ENCODE peak calls at places on chromosomes 16 and 17, in four cellular contexts. L is esophagus muscularis mucosa, O is body of pancreas, W is HepG2. Q is an unnamed sample.

GRCh38 chr16:89092013-89092412 is 1.6 kb upstream of the ACSF3 start:
- DNase-seq in L (no peak), O (no peak), W (no peak), Q (no peak)

GRCh38 chr16:67544329-67544841 is 15.8 kb downstream of the RIPOR1 start:
- DNase-seq in L (peak; percentile 83), O (no peak), W (no peak), Q (no peak)

GRCh38 chr16:14310519-14310991 is 239.4 kb downstream of the MRTFB start:
- DNase-seq in L (no peak), O (no peak), W (peak; percentile 51), Q (no peak)

GRCh38 chr16:74107795-74108610 is 188.6 kb upstream of the PSMD7 start:
- DNase-seq in L (no peak), O (peak; percentile 77), W (peak; percentile 61), Q (peak; percentile 20)

GRCh38 chr17:3723188-3723555 is 531 bp upstream of the HASPIN start:
- DNase-seq in L (no peak), O (no peak), W (no peak), Q (no peak)

GRCh38 chr17:47224971-47225370 is 15.8 kb downstream of the MYL4 start:
- DNase-seq in L (no peak), O (no peak), W (no peak), Q (no peak)

GRCh38 chr17:35892091-35892637 is 12.0 kb upstream of the CCL5 start:
- DNase-seq in L (no peak), O (no peak), W (no peak), Q (no peak)

GRCh38 chr16:8631818-8632217 is 10.3 kb downstream of the METTL22 start:
- DNase-seq in L (no peak), O (no peak), W (no peak), Q (no peak)

GRCh38 chr17:55830699-55831098 is 79.8 kb downstream of the PCTP start:
- DNase-seq in L (no peak), O (no peak), W (no peak), Q (peak; percentile 18)

GRCh38 chr16:23026777-23027362 is 122.4 kb downstream of the USP31 start:
- DNase-seq in L (no peak), O (no peak), W (peak; percentile 37), Q (no peak)

GRCh38 chr17:75475144-75475835 is 18.9 kb downstream of the TMEM94 start:
- DNase-seq in L (no peak), O (no peak), W (no peak), Q (no peak)

GRCh38 chr17:56540791-56541190 is 52.7 kb upstream of the NOG start:
- DNase-seq in L (no peak), O (no peak), W (no peak), Q (no peak)

GRCh38 chr17:44144966-44145739 is 3.4 kb downstream of the HROB start:
- DNase-seq in L (no peak), O (no peak), W (no peak), Q (no peak)

GRCh38 chr16:17162560-17162959 is 308.2 kb downstream of the XYLT1 start:
- DNase-seq in L (no peak), O (no peak), W (no peak), Q (no peak)

GRCh38 chr17:30476726-30477082 is 504 bp upstream of the GOSR1 start:
- DNase-seq in L (no peak), O (no peak), W (peak; percentile 9), Q (no peak)

GRCh38 chr17:43356999-43357398 is 41.8 kb upstream of the ARL4D start:
- DNase-seq in L (no peak), O (no peak), W (no peak), Q (no peak)

GRCh38 chr17:30600830-30601494 is 123.8 kb downstream of the GOSR1 start:
- DNase-seq in L (no peak), O (peak; percentile 11), W (no peak), Q (peak; percentile 26)

GRCh38 chr16:81818514-81819304 is 39.6 kb downstream of the PLCG2 start:
- DNase-seq in L (no peak), O (no peak), W (no peak), Q (no peak)

GRCh38 chr17:6072157-6072556 is 2.0 kb downstream of the WSCD1 start:
- DNase-seq in L (no peak), O (no peak), W (no peak), Q (no peak)

GRCh38 chr17:42285346-42286050 is 2.8 kb upstream of the STAT5A start:
- DNase-seq in L (peak; percentile 42), O (no peak), W (no peak), Q (no peak)

GRCh38 chr17:47013341-47013740 is 34.3 kb upstream of the RPRML start:
- DNase-seq in L (no peak), O (no peak), W (no peak), Q (no peak)

GRCh38 chr16:14284371-14284770 is 213.3 kb downstream of the MRTFB start:
- DNase-seq in L (no peak), O (no peak), W (no peak), Q (no peak)

GRCh38 chr17:42118126-42118510 is 3.0 kb downstream of the KAT2A start:
- DNase-seq in L (no peak), O (no peak), W (no peak), Q (no peak)

GRCh38 chr16:57600952-57601580 is 27.4 kb upstream of the ADGRG1 start:
- DNase-seq in L (no peak), O (no peak), W (no peak), Q (no peak)

GRCh38 chr16:29820271-29820701 is at the start of gene MVP:
- DNase-seq in L (no peak), O (peak; percentile 84), W (no peak), Q (peak; percentile 76)

GRCh38 chr17:2438823-2439222 is 38.0 kb upstream of the MNT start:
- DNase-seq in L (no peak), O (no peak), W (no peak), Q (no peak)

GRCh38 chr16:68833251-68833650 is 10.1 kb upstream of the TANGO6 start:
- DNase-seq in L (no peak), O (no peak), W (no peak), Q (no peak)

GRCh38 chr17:42311240-42312034 is 23.1 kb downstream of the STAT5A start:
- DNase-seq in L (no peak), O (peak; percentile 84), W (peak; percentile 91), Q (peak; percentile 98)

GRCh38 chr17:31413871-31414589 is 22.6 kb downstream of the RAB11FIP4 start:
- DNase-seq in L (no peak), O (no peak), W (no peak), Q (no peak)

GRCh38 chr16:3866703-3867431 is 13.6 kb downstream of the CREBBP start:
- DNase-seq in L (no peak), O (no peak), W (no peak), Q (no peak)
- H3K4me1 ChIP-seq in L (peaks cover 98% of the 10 kb centered on the region), O (peaks cover 69% of the 10 kb centered on the region), W (peaks cover 17% of the 10 kb centered on the region), Q (peaks cover 53% of the 10 kb centered on the region)

GRCh38 chr16:51510416-51510815 is 359.3 kb upstream of the SALL1 start:
- DNase-seq in L (no peak), O (no peak), W (no peak), Q (no peak)
- TF ChIP-seq CTCF in L (no peak), O (no peak), W (no peak), Q (no peak)

GRCh38 chr16:1817276-1817589 is 9.4 kb downstream of the HAGH start:
- DNase-seq in L (no peak), O (no peak), W (no peak), Q (no peak)
- TF ChIP-seq POLR2A in L (no peak), O (no peak), W (no peak), Q (no peak)

GRCh38 chr17:7583253-7584109 is at the start of gene MPDU1:
- DNase-seq in L (peak; percentile 99), O (peak; percentile 97), W (peak; percentile 81), Q (peak; percentile 97)
- H3K4me1 ChIP-seq in L (peaks cover 90% of the 10 kb centered on the region), O (peaks cover 49% of the 10 kb centered on the region), W (peaks cover 55% of the 10 kb centered on the region), Q (peaks cover 44% of the 10 kb centered on the region)

GRCh38 chr16:2966803-2967184 is 2.4 kb upstream of the PAQR4 start:
- DNase-seq in L (no peak), O (peak; percentile 54), W (no peak), Q (peak; percentile 25)
- TF ChIP-seq CTCF in L (no peak), O (peak; percentile 31), W (no peak), Q (no peak)

GRCh38 chr17:78269893-78270490 is 38.6 kb downstream of the TMEM235 start:
- DNase-seq in L (no peak), O (no peak), W (no peak), Q (no peak)

GRCh38 chr17:78273813-78274212 is 42.4 kb downstream of the TMEM235 start:
- DNase-seq in L (no peak), O (no peak), W (no peak), Q (no peak)

GRCh38 chr17:78272914-78273258 is 41.5 kb downstream of the TMEM235 start:
- DNase-seq in L (no peak), O (no peak), W (no peak), Q (no peak)

GRCh38 chr17:78271419-78272160 is 40.2 kb downstream of the TMEM235 start:
- DNase-seq in L (no peak), O (no peak), W (no peak), Q (no peak)

DNA sequence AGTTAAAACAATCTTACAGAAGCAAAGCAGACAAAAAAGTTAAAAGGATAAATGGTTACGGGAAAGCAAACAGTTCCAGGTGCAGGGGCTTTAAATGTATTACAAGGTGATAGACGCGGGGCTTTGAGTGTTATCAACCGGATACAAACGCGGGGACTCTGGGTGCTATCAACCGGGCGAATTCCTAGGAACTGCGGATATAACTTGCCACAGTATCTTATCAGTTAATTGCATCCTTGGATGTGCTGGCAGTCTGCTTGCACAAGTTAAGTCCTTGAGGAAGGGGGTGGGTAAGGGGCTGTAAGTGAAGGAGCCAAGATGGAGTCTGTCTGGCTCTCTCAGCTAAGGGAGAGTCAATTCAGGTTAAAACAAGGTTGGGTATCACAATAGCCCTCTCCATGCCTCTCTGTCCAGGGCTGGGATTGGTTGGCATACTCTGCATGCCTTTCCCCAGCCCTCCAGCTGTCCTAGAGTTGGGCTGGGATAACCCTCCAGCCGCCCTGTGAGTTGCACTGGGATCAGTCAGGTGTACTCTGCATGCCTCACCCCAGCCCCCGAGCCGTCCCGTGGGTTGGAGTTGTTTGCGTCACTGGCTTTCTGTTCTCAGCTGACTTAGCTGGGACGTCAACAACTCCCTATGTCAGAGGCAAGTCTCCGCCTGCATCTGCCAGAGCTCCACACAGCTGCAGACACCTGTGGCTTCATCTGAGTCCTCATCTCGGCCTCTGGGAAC is 40.9 kb downstream of the TMEM235 start:
- DNase-seq in L (no peak), O (peak; percentile 81), W (no peak), Q (peak; percentile 87)
- TF ChIP-seq POLR2A in L (no peak), O (peak; percentile 64), W (no peak), Q (peak; percentile 78)

GRCh38 chr16:50752481-50753235 is 10.8 kb downstream of the CYLD start:
- DNase-seq in L (no peak), O (no peak), W (no peak), Q (no peak)
- H3K4me1 ChIP-seq in L (peaks cover 26% of the 10 kb centered on the region), O (peaks cover 4% of the 10 kb centered on the region), W (no peaks in the 10 kb centered on the region), Q (peaks cover 7% of the 10 kb centered on the region)

DNA sequence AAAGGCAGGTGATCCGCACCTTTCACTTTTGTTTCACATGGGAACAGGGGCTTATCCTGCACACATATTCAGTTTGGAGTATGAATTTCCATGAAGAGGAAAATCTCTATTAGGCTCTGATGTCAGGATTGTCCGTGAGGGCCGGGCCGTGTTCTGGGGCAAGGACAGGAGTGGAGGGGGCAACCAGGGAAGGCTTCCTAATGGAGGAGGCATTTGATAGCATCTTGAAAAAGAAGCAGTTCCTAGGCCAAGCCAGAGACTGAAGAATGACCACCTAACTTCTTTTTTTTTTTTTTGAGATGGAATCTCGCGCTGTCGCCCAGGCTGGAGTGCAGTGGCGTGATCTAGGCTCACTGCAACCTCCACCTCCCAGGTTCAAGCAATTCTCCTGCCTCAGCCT is 174.2 kb downstream of the SEC14L1 start:
- DNase-seq in L (no peak), O (no peak), W (no peak), Q (no peak)
- TF ChIP-seq CTCF in L (no peak), O (no peak), W (no peak), Q (no peak)

GRCh38 chr17:81930142-81931125 is 2.9 kb upstream of the MAFG start:
- DNase-seq in L (no peak), O (no peak), W (no peak), Q (no peak)
- TF ChIP-seq POLR2A in L (no peak), O (no peak), W (no peak), Q (no peak)